ENCODE peak calls at places on chromosomes 13 and 19, in nine cellular contexts. P, F, G, I, V, H, Q, D and U are unnamed samples.

GRCh38 chr13:43916828-43917227 is 37.1 kb downstream of the LACC1 start:
- DNase-seq in P (no peak), F (no peak), G (no peak), I (no peak), V (no peak), H (no peak), Q (no peak), D (no peak), U (no peak)

GRCh38 chr19:426725-427445 is 17.9 kb upstream of the C2CD4C start:
- DNase-seq in P (no peak), F (no peak), G (no peak), I (no peak), V (no peak), H (no peak), Q (no peak), D (no peak), U (peak; percentile 62)

GRCh38 chr13:89324582-89324981 is 1653.4 kb downstream of the SLITRK5 start:
- DNase-seq in P (no peak), F (no peak), G (no peak), I (no peak), V (no peak), H (no peak), Q (no peak), D (no peak), U (no peak)

GRCh38 chr19:4600893-4601292 is 38.4 kb upstream of the TNFAIP8L1 start:
- DNase-seq in P (no peak), F (no peak), G (no peak), I (no peak), V (no peak), H (no peak), Q (no peak), D (no peak), U (no peak)

GRCh38 chr19:623974-624373 is 9.4 kb downstream of the POLRMT start:
- DNase-seq in P (no peak), F (peak; percentile 90), G (no peak), I (peak; percentile 93), V (no peak), H (no peak), Q (no peak), D (no peak), U (no peak)

GRCh38 chr19:2469102-2469914 is 6.6 kb upstream of the GADD45B start:
- DNase-seq in P (no peak), F (peak; percentile 88), G (no peak), I (peak; percentile 80), V (peak; percentile 80), H (no peak), Q (no peak), D (no peak), U (no peak)

GRCh38 chr13:57250472-57250871 is 83.5 kb downstream of the PRR20E start:
- DNase-seq in P (no peak), F (no peak), G (no peak), I (no peak), V (no peak), H (no peak), Q (no peak), D (no peak), U (no peak)

GRCh38 chr13:106291006-106291405 is 244.5 kb downstream of the EFNB2 start:
- DNase-seq in P (no peak), F (peak; percentile 29), G (no peak), I (peak; percentile 73), V (no peak), H (no peak), Q (no peak), D (no peak), U (no peak)

GRCh38 chr13:65999441-65999840 is 1230.7 kb downstream of the PCDH9 start:
- DNase-seq in P (no peak), F (no peak), G (no peak), I (no peak), V (no peak), H (no peak), Q (no peak), D (no peak), U (no peak)

GRCh38 chr13:52701728-52702480 is 37.7 kb downstream of the CNMD start:
- DNase-seq in P (no peak), F (no peak), G (no peak), I (no peak), V (no peak), H (no peak), Q (no peak), D (no peak), U (no peak)

GRCh38 chr19:8334458-8335342 is 8.4 kb downstream of the KANK3 start:
- DNase-seq in P (peak; percentile 65), F (peak; percentile 72), G (no peak), I (peak; percentile 56), V (peak; percentile 82), H (no peak), Q (no peak), D (peak; percentile 77), U (peak; percentile 22)

GRCh38 chr13:113879017-113879416 is 15.1 kb upstream of the GAS6 start:
- DNase-seq in P (no peak), F (no peak), G (no peak), I (no peak), V (no peak), H (no peak), Q (no peak), D (no peak), U (no peak)

GRCh38 chr13:78660130-78660857 is 1.3 kb upstream of the OBI1 start:
- DNase-seq in P (peak; percentile 5), F (peak; percentile 6), G (peak; percentile 20), I (no peak), V (no peak), H (no peak), Q (peak; percentile 9), D (no peak), U (peak; percentile 69)

GRCh38 chr13:38952827-38953226 is 37.8 kb downstream of the STOML3 start:
- DNase-seq in P (no peak), F (no peak), G (no peak), I (no peak), V (no peak), H (no peak), Q (no peak), D (no peak), U (no peak)

GRCh38 chr19:19115954-19116353 is 22.3 kb downstream of the TMEM161A start:
- DNase-seq in P (peak; percentile 14), F (peak; percentile 53), G (no peak), I (peak; percentile 17), V (no peak), H (peak; percentile 16), Q (peak; percentile 38), D (no peak), U (peak; percentile 48)

GRCh38 chr13:19862511-19863313 is 737 bp downstream of the ZMYM5 start:
- DNase-seq in P (peak; percentile 27), F (peak; percentile 19), G (peak; percentile 27), I (peak; percentile 44), V (no peak), H (peak; percentile 13), Q (peak; percentile 37), D (no peak), U (peak; percentile 76)

GRCh38 chr13:45119990-45120864 is at the start of gene GTF2F2:
- DNase-seq in P (peak; percentile 92), F (peak; percentile 87), G (peak; percentile 80), I (peak; percentile 90), V (peak; percentile 77), H (peak; percentile 88), Q (peak; percentile 79), D (peak; percentile 86), U (peak; percentile 73)

GRCh38 chr19:8639821-8640401 is 9.5 kb downstream of the NFILZ start:
- DNase-seq in P (no peak), F (no peak), G (no peak), I (no peak), V (no peak), H (no peak), Q (no peak), D (no peak), U (no peak)

GRCh38 chr19:55358943-55359908 is 3.8 kb downstream of the GARIN5B start:
- DNase-seq in P (peak; percentile 15), F (no peak), G (no peak), I (no peak), V (no peak), H (no peak), Q (no peak), D (no peak), U (no peak)

GRCh38 chr19:5103812-5104410 is 135.0 kb downstream of the KDM4B start:
- DNase-seq in P (peak; percentile 73), F (no peak), G (no peak), I (no peak), V (no peak), H (no peak), Q (no peak), D (no peak), U (no peak)

GRCh38 chr13:107138468-107138867 is 570.5 kb upstream of the ARGLU1 start:
- DNase-seq in P (no peak), F (no peak), G (no peak), I (no peak), V (no peak), H (no peak), Q (no peak), D (no peak), U (no peak)

GRCh38 chr19:2337329-2337707 is 8.8 kb downstream of the SPPL2B start:
- DNase-seq in P (peak; percentile 88), F (no peak), G (no peak), I (no peak), V (no peak), H (no peak), Q (no peak), D (peak; percentile 24), U (peak; percentile 54)

GRCh38 chr19:1674293-1674679 is 21.9 kb upstream of the TCF3 start:
- DNase-seq in P (no peak), F (no peak), G (no peak), I (no peak), V (no peak), H (no peak), Q (no peak), D (no peak), U (no peak)

GRCh38 chr19:23916991-23917390 is 2.3 kb downstream of the ZNF726 start:
- DNase-seq in P (no peak), F (peak; percentile 21), G (no peak), I (peak; percentile 4), V (no peak), H (no peak), Q (no peak), D (no peak), U (no peak)

GRCh38 chr13:21326155-21327030 is 132.7 kb downstream of the ZDHHC20 start:
- DNase-seq in P (no peak), F (no peak), G (no peak), I (peak; percentile 82), V (no peak), H (no peak), Q (peak; percentile 20), D (no peak), U (no peak)

GRCh38 chr19:48603850-48604249 is 2.7 kb upstream of the SPACA4 start:
- DNase-seq in P (no peak), F (no peak), G (no peak), I (no peak), V (no peak), H (no peak), Q (no peak), D (no peak), U (no peak)

GRCh38 chr13:109243311-109243951 is 543.0 kb downstream of the IRS2 start:
- DNase-seq in P (peak; percentile 9), F (peak; percentile 49), G (no peak), I (peak; percentile 93), V (peak; percentile 85), H (no peak), Q (no peak), D (no peak), U (no peak)

GRCh38 chr13:51849145-51850101 is 4.4 kb upstream of the TMEM272 start:
- DNase-seq in P (no peak), F (peak; percentile 21), G (no peak), I (peak; percentile 31), V (peak; percentile 24), H (no peak), Q (peak; percentile 18), D (no peak), U (no peak)

GRCh38 chr13:36294061-36294460 is 3.6 kb downstream of the CCDC169 start:
- DNase-seq in P (no peak), F (no peak), G (no peak), I (no peak), V (no peak), H (no peak), Q (no peak), D (no peak), U (no peak)

GRCh38 chr19:30307191-30307974 is 64.8 kb upstream of the ZNF536 start:
- DNase-seq in P (no peak), F (no peak), G (no peak), I (no peak), V (no peak), H (no peak), Q (no peak), D (no peak), U (no peak)

GRCh38 chr19:55638864-55639359 is 1.9 kb upstream of the ZNF580 start:
- DNase-seq in P (no peak), F (peak; percentile 49), G (no peak), I (peak; percentile 39), V (no peak), H (no peak), Q (peak; percentile 44), D (peak; percentile 32), U (no peak)